ENCODE peak calls at places on chromosomes 7 and 10, in five cellular contexts. I is GM12878, U is HEK293T, O is HepG2, R is H1. X is an unnamed sample.

GRCh38 chr7:961546-962400 is 7.3 kb upstream of the ADAP1 start:
- DNase-seq in U (no peak), O (no peak), I (no peak), R (no peak), X (no peak)

GRCh38 chr7:111363099-111363498 is 199.2 kb downstream of the IMMP2L start:
- DNase-seq in R (no peak), I (no peak), U (no peak), O (no peak), X (no peak)

GRCh38 chr7:194257-194995 is 2.1 kb downstream of the FAM20C start:
- DNase-seq in O (peak), I (no peak), U (no peak), R (no peak), X (no peak)

GRCh38 chr7:102211590-102212550 is 74.8 kb upstream of the SH2B2 start:
- DNase-seq in I (peak), O (no peak), R (no peak), U (no peak), X (no peak)

GRCh38 chr7:39609084-39609461 is 14.3 kb upstream of the RALA start:
- DNase-seq in O (no peak), U (no peak), I (no peak), R (no peak), X (no peak)

GRCh38 chr10:62268027-62268398 is 631 bp downstream of the RTKN2 start:
- DNase-seq in I (no peak), O (no peak), R (no peak), U (peak), X (no peak)

GRCh38 chr10:132788180-132788830 is 2.4 kb upstream of the NKX6-2 start:
- DNase-seq in U (peak), I (no peak), O (no peak), R (no peak), X (no peak)

GRCh38 chr10:82551501-82551900 is 676.5 kb downstream of the NRG3 start:
- DNase-seq in I (no peak), R (no peak), O (no peak), U (no peak), X (no peak)

GRCh38 chr10:58919927-58920654 is 256.4 kb upstream of the PHYHIPL start:
- DNase-seq in O (peak), I (no peak), R (no peak), U (no peak), X (peak)

GRCh38 chr7:13179011-13179574 is 491.7 kb downstream of the ARL4A start:
- DNase-seq in O (peak), U (peak), R (no peak), I (no peak), X (no peak)

GRCh38 chr10:49081532-49082275 is 33.6 kb downstream of the VSTM4 start:
- DNase-seq in U (no peak), R (no peak), I (no peak), O (peak), X (peak)

GRCh38 chr7:108045154-108045553 is 42.2 kb upstream of the LAMB1 start:
- DNase-seq in U (no peak), I (no peak), O (no peak), R (no peak), X (no peak)

GRCh38 chr7:44983742-44984477 is 5.1 kb upstream of the MYO1G start:
- DNase-seq in I (no peak), O (no peak), R (no peak), U (no peak), X (no peak)

GRCh38 chr10:21265622-21266021 is 259.9 kb downstream of the SKIDA1 start:
- DNase-seq in I (no peak), R (no peak), O (peak), U (no peak), X (no peak)

GRCh38 chr7:2882111-2882510 is 38.0 kb upstream of the GNA12 start:
- DNase-seq in R (no peak), O (no peak), I (no peak), U (no peak), X (no peak)

GRCh38 chr10:7410306-7410799 is 481 bp downstream of the SFMBT2 start:
- DNase-seq in R (no peak), U (no peak), I (no peak), O (no peak), X (no peak)

GRCh38 chr7:45711161-45711490 is 137.0 kb downstream of the ADCY1 start:
- DNase-seq in I (no peak), U (no peak), R (no peak), O (no peak), X (no peak)

GRCh38 chr10:67110286-67110685 is 184.4 kb downstream of the LRRTM3 start:
- DNase-seq in U (peak), I (no peak), R (no peak), O (no peak), X (no peak)

GRCh38 chr10:69505636-69506318 is 54.5 kb downstream of the TSPAN15 start:
- DNase-seq in I (no peak), O (no peak), U (no peak), R (no peak), X (no peak)

GRCh38 chr10:45454859-45455258 is 80.8 kb downstream of the ALOX5 start:
- DNase-seq in I (no peak), R (no peak), O (no peak), U (no peak), X (no peak)

GRCh38 chr10:77582710-77583115 is 54.9 kb downstream of the KCNMA1 start:
- DNase-seq in U (no peak), I (no peak), R (no peak), O (no peak), X (no peak)

GRCh38 chr10:103442031-103442461 is 10.1 kb downstream of the CALHM2 start:
- DNase-seq in I (no peak), O (no peak), R (no peak), U (no peak), X (no peak)

GRCh38 chr7:88243345-88243909 is 23.6 kb upstream of the SRI start:
- DNase-seq in I (peak), R (no peak), O (peak), U (peak), X (no peak)

GRCh38 chr10:24176658-24177057 is 32.3 kb upstream of the KIAA1217 start:
- DNase-seq in I (no peak), R (no peak), U (no peak), O (no peak), X (no peak)

GRCh38 chr7:22477876-22478450 is 22.0 kb downstream of the STEAP1B start:
- DNase-seq in U (no peak), O (no peak), I (no peak), R (no peak), X (no peak)

GRCh38 chr10:84097787-84098353 is 41.4 kb upstream of the GHITM start:
- DNase-seq in I (no peak), R (no peak), U (no peak), O (no peak), X (no peak)

GRCh38 chr10:1214882-1215540 is 158.8 kb downstream of the WDR37 start:
- DNase-seq in U (no peak), I (no peak), R (no peak), O (no peak), X (no peak)

GRCh38 chr7:123633553-123633952 is 22.1 kb upstream of the LMOD2 start:
- DNase-seq in O (no peak), U (no peak), I (no peak), R (no peak), X (no peak)

GRCh38 chr7:54622696-54623309 is 80.6 kb downstream of the VSTM2A start:
- DNase-seq in R (no peak), O (no peak), I (no peak), U (no peak), X (no peak)

GRCh38 chr7:1934756-1935155 is 264.7 kb downstream of the ELFN1 start:
- DNase-seq in O (no peak), I (no peak), U (no peak), R (no peak), X (no peak)

GRCh38 chr7:27198871-27199801 is 755 bp downstream of the HOXA13 start:
- DNase-seq in I (no peak), O (no peak), R (no peak), U (no peak), X (no peak)

GRCh38 chr7:27198138-27198841 is 1.6 kb downstream of the HOXA13 start:
- DNase-seq in U (no peak), I (no peak), R (no peak), O (no peak), X (no peak)

GRCh38 chr7:27200761-27201230 is 905 bp upstream of the HOXA13 start:
- DNase-seq in R (no peak), O (no peak), I (no peak), U (no peak), X (no peak)

GRCh38 chr7:27201231-27202017 is 1.5 kb upstream of the HOXA13 start:
- DNase-seq in U (no peak), I (no peak), O (no peak), R (no peak), X (no peak)

GRCh38 chr7:27199820-27200760 is at the start of gene HOXA13:
- DNase-seq in U (peak), R (no peak), O (no peak), I (no peak), X (no peak)
- TF ChIP-seq SUZ12 in U (no peak), R (peak), O (no peak), I (no peak), X (peak)

GRCh38 chr10:54137396-54137795 is 663.6 kb downstream of the PCDH15 start:
- DNase-seq in I (no peak), O (no peak), R (no peak), U (no peak), X (no peak)
- TF ChIP-seq SUZ12 in I (no peak), O (no peak), R (no peak), U (no peak), X (no peak)

GRCh38 chr10:130728531-130729215 is 582.8 kb downstream of the TCERG1L start:
- DNase-seq in O (no peak), R (no peak), I (no peak), U (no peak), X (no peak)
- TF ChIP-seq SUZ12 in O (no peak), R (no peak), I (no peak), U (no peak), X (no peak)

GRCh38 chr7:143884276-143884977 is 17.5 kb downstream of the TCAF1 start:
- DNase-seq in U (no peak), I (no peak), R (no peak), O (no peak), X (no peak)

GRCh38 chr7:143882020-143882610 is 19.9 kb downstream of the TCAF1 start:
- DNase-seq in O (peak), U (no peak), I (no peak), R (no peak), X (no peak)

GRCh38 chr7:143885951-143886350 is 16.0 kb downstream of the TCAF1 start:
- DNase-seq in O (no peak), U (no peak), R (no peak), I (no peak), X (no peak)

GRCh38 chr7:143884978-143885559 is 16.9 kb downstream of the TCAF1 start:
- DNase-seq in O (no peak), R (no peak), U (no peak), I (no peak), X (peak)

DNA sequence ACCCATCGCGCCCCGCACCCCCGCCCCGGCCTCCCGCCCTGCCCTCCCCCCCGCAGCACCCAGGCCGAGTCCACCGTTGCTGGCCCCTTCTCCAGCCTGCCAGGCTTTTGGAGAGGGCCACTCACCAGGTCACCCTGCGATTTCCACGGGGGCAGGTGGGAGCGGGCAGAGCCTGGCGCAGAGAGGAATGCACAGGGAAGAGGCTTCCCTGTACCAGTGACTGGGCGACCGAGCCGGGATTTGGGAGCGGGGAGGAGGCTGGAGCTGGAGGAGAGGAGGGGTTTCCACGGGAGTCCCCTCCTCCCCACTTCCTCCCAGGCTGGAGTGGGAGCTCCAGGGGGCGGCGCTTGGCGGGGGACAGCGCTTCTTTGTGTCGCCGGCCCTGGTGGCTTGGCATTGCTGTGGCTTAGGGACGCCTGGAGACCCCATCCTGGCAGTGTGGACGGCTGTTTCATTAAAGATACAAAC is 19.3 kb downstream of the TCAF1 start:
- DNase-seq in I (no peak), O (peak), R (no peak), U (no peak), X (no peak)
- TF ChIP-seq SUZ12 in I (no peak), O (no peak), R (no peak), U (no peak), X (no peak)

GRCh38 chr7:76037310-76037709 is 10.5 kb downstream of the STYXL1 start:
- DNase-seq in U (no peak), O (no peak), I (no peak), R (no peak), X (no peak)
- TF ChIP-seq SUZ12 in U (no peak), O (no peak), I (no peak), R (no peak), X (no peak)

GRCh38 chr7:6436385-6436685 is 11.4 kb downstream of the DAGLB start:
- DNase-seq in I (no peak), O (no peak), U (no peak), R (no peak), X (no peak)
- TF ChIP-seq SUZ12 in I (no peak), O (no peak), U (no peak), R (no peak), X (no peak)